ENCODE peak calls at places on chromosomes 16 and 17, in ten cellular contexts. N, B, O, V, Y, Q, G, H, T and Z are unnamed samples. For H3K36me3, the result is how much of the 10 kb centered on the place peaks cover.

GRCh38 chr17:82821554-82821953 is 18.3 kb downstream of the ZNF750 start:
- DNase-seq in N (no peak), B (no peak), O (no peak), V (no peak), Y (no peak), Q (no peak), G (no peak), H (no peak), T (no peak), Z (no peak)

GRCh38 chr16:85173077-85173980 is 61.1 kb upstream of the CIBAR2 start:
- DNase-seq in N (peak), B (peak), O (peak), V (peak), Y (no peak), Q (peak), G (peak), H (no peak), T (peak), Z (peak)

GRCh38 chr16:87507351-87508069 is 14.7 kb upstream of the ZCCHC14 start:
- DNase-seq in N (no peak), B (no peak), O (no peak), V (no peak), Y (no peak), Q (no peak), G (no peak), H (no peak), T (no peak), Z (no peak)

GRCh38 chr17:42429726-42430464 is 6.8 kb upstream of the CAVIN1 start:
- DNase-seq in N (no peak), B (no peak), O (no peak), V (no peak), Y (no peak), Q (peak), G (no peak), H (no peak), T (no peak), Z (no peak)

GRCh38 chr17:17298108-17298507 is 5.1 kb upstream of the NT5M start:
- DNase-seq in N (no peak), B (no peak), O (no peak), V (peak), Y (peak), Q (no peak), G (peak), H (no peak), T (no peak), Z (no peak)

GRCh38 chr17:6596076-6596475 is 39.7 kb upstream of the PITPNM3 start:
- DNase-seq in N (no peak), B (no peak), O (no peak), V (no peak), Y (no peak), Q (no peak), G (no peak), H (no peak), T (no peak), Z (no peak)

GRCh38 chr17:7587831-7588230 is 2.1 kb downstream of the SOX15 start:
- DNase-seq in N (no peak), B (peak), O (no peak), V (peak), Y (no peak), Q (peak), G (no peak), H (no peak), T (peak), Z (peak)

GRCh38 chr17:69967910-69968411 is 107.1 kb upstream of the KCNJ16 start:
- DNase-seq in N (no peak), B (peak), O (no peak), V (no peak), Y (no peak), Q (no peak), G (peak), H (no peak), T (no peak), Z (peak)

GRCh38 chr17:2089021-2089422 is 34.1 kb downstream of the HIC1 start:
- DNase-seq in N (no peak), B (peak), O (no peak), V (no peak), Y (no peak), Q (no peak), G (peak), H (no peak), T (peak), Z (no peak)

GRCh38 chr17:28227278-28228108 is 91.5 kb upstream of the TMEM97 start:
- DNase-seq in N (peak), B (peak), O (peak), V (peak), Y (no peak), Q (peak), G (no peak), H (no peak), T (no peak), Z (peak)

GRCh38 chr17:55793272-55793671 is 42.4 kb downstream of the PCTP start:
- DNase-seq in N (no peak), B (no peak), O (no peak), V (no peak), Y (no peak), Q (no peak), G (no peak), H (no peak), T (no peak), Z (no peak)

GRCh38 chr17:55794681-55795080 is 43.8 kb downstream of the PCTP start:
- DNase-seq in N (no peak), B (peak), O (no peak), V (no peak), Y (no peak), Q (no peak), G (no peak), H (no peak), T (no peak), Z (no peak)

DNA sequence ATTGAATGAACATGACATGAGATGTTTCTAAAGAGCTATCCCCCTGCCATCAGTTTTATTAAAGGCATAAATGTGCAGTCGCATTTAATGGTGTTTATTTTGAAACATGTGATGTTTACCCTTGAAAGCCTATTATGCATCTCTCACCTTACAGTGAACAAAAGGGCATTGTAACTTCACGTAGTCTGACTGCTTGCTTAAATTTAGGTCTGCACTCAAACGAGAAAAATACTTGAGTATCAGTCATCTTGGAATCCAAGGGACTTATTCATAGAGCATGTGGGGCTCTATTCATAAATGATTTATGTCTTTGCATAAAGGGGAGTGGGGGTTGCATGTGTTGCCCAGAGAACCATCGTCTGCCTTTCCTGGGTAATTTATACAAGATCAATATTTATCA is 44.2 kb downstream of the PCTP start:
- DNase-seq in N (no peak), B (no peak), O (no peak), V (peak), Y (no peak), Q (no peak), G (no peak), H (no peak), T (no peak), Z (no peak)
- H3K9ac ChIP-seq in N (no peak), B (no peak), O (no peak), V (no peak), Y (no peak), Q (no peak), G (no peak), H (no peak), T (no peak), Z (no peak)

DNA sequence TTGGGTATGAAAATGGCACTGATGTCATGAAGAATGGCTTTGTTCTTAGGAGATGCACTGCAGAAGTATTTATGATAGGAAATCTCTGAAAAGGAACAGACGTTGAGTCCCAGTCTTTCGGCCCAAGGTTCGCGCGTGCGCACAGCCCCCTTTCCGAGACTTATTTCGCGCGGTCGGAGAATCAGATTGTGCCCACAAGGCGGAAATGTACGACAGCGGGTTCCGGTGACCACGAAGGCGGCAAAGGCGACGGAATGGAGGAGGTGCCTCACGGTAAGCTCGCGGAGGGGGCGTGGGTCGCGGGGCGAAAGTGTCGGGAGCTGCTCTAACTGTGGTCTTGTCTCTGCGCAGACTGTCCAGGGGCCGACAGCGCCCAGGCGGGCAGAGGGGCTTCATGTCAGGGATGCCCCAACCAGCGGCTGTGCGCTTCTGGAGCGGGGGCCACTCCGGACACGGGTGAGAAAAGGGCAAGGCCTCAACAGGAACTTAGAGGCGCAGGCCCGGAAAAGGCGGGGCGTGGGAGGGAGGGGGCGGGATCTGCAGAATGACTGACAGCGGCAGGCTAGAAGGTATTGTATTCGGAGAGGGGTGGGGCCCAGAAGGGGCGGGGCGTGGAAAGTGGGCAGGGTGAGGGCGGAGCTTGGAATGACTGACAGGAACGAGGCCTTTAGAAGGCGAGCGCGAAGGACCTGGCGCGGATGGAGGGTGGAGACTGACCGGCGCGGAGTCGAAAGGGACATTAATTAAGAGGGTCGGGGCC is at the start of gene NUBP1:
- DNase-seq in N (peak), B (peak), O (peak), V (peak), Y (peak), Q (peak), G (peak), H (peak), T (peak), Z (peak)
- TF ChIP-seq CTCF in N (no peak), B (no peak), O (no peak), V (no peak), Y (no peak), Q (no peak), G (no peak), H (no peak), T (no peak), Z (no peak)

GRCh38 chr16:89150090-89150835 is 21.3 kb upstream of the CDH15 start:
- DNase-seq in N (peak), B (no peak), O (no peak), V (no peak), Y (no peak), Q (no peak), G (no peak), H (no peak), T (no peak), Z (peak)
- H3K36me3 ChIP-seq in N (under half), B (under half), O (under half), V (under half), Y (under half), Q (under half), G (under half), H (under half), T (under half), Z (under half)

GRCh38 chr17:66779186-66779585 is 55.7 kb upstream of the CACNG5 start:
- DNase-seq in N (no peak), B (no peak), O (no peak), V (no peak), Y (no peak), Q (peak), G (no peak), H (no peak), T (no peak), Z (no peak)
- H3K9ac ChIP-seq in N (no peak), B (no peak), O (no peak), V (no peak), Y (no peak), Q (no peak), G (no peak), H (no peak), T (no peak), Z (no peak)

DNA sequence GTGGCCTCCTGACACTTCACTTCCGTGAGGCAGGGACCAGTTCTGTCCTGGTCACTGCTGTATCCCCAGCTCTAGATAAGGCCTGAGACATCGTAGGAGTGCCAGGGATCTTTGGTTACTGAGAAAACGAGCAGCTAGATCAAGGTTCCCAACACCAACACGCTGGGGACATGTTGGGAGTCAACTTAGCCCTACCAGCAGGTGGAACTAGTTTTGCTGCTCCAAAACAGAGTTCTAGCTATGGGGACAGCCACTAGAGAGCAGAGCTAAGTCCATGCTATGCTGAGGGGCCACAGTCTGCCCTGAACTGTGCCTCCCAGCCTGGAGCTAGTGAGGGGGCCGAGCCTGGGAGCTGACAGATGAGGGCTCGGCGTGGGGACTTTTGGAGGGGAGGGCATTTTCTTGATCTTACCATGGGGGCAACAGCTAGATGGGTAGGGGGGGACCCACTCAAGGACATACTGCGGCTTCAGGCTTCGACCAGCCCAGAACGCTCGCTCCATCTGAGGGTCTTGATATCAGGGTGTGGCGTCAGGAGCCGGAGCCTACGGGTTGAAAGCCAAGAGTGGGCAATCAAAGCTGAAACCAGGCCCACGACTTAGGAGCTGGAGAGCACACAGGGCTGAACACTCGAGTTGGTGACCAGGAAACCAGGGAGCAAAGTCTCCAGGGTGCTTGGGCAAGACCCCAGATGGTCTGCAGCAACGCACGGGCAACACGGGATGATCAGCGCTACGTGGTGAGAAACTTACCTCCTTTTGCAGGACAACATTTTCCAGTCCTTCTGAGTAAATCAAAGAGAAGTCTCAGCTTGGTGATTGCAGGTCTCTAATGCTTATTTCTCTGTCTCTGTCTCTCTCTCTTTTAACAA is 13.4 kb downstream of the SNX20 start:
- DNase-seq in N (no peak), B (no peak), O (no peak), V (no peak), Y (no peak), Q (peak), G (no peak), H (no peak), T (no peak), Z (no peak)
- TF ChIP-seq CTCF in N (no peak), B (no peak), O (no peak), V (no peak), Y (no peak), Q (peak), G (no peak), H (peak), T (peak), Z (peak)

GRCh38 chr17:64519601-64520000 is 12.8 kb downstream of the CEP95 start:
- DNase-seq in N (no peak), B (no peak), O (no peak), V (no peak), Y (no peak), Q (no peak), G (no peak), H (no peak), T (no peak), Z (no peak)
- H3K36me3 ChIP-seq in N (half or more), B (under half), O (under half), V (under half), Y (under half), Q (half or more), G (under half), H (under half), T (half or more), Z (under half)

GRCh38 chr17:30809867-30810266 is 14.6 kb downstream of the CRLF3 start:
- DNase-seq in N (no peak), B (no peak), O (no peak), V (no peak), Y (no peak), Q (no peak), G (no peak), H (no peak), T (no peak), Z (no peak)

GRCh38 chr17:30805944-30806456 is 18.5 kb downstream of the CRLF3 start:
- DNase-seq in N (no peak), B (no peak), O (no peak), V (no peak), Y (no peak), Q (no peak), G (no peak), H (no peak), T (no peak), Z (no peak)

GRCh38 chr17:30812218-30813177 is 12.0 kb downstream of the CRLF3 start:
- DNase-seq in N (no peak), B (peak), O (no peak), V (peak), Y (no peak), Q (no peak), G (peak), H (no peak), T (no peak), Z (peak)

DNA sequence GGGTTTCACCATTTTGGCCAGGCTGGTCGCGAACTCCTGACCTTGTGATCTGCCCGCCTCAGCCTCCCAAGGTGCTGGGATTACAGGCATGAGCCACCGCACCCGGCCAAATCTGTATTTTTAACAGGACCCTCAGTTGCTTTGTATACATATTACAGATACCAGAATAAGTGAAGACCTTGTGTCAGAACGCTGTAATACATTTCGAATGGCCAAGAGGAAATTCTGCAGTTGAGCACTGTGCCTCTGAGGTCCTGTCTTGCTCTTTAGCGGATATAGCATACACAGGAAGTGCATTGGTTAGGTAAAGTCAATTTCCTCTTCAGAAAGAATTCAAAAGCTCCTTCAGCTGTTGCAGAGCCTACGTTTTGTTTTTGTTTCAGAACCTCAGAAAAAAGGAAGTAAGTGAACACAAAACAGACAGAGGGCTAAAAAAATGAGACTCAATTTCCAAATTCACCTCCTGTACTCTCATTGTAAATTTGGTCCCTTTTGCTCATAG is 15.7 kb downstream of the CRLF3 start:
- DNase-seq in N (no peak), B (no peak), O (no peak), V (no peak), Y (peak), Q (no peak), G (no peak), H (peak), T (no peak), Z (no peak)
- H3K9ac ChIP-seq in N (no peak), B (no peak), O (no peak), V (no peak), Y (peak), Q (no peak), G (no peak), H (peak), T (no peak), Z (no peak)

GRCh38 chr17:59534583-59534982 is 30.8 kb upstream of the DHX40 start:
- DNase-seq in N (peak), B (no peak), O (peak), V (peak), Y (no peak), Q (no peak), G (no peak), H (no peak), T (no peak), Z (peak)
- TF ChIP-seq CTCF in N (peak), B (peak), O (peak), V (peak), Y (no peak), Q (peak), G (no peak), H (no peak), T (peak), Z (peak)

GRCh38 chr16:70568601-70569217 is 45.1 kb downstream of the SF3B3 start:
- DNase-seq in N (no peak), B (peak), O (no peak), V (no peak), Y (no peak), Q (no peak), G (peak), H (no peak), T (no peak), Z (peak)
- H3K36me3 ChIP-seq in N (half or more), B (under half), O (under half), V (half or more), Y (half or more), Q (half or more), G (half or more), H (under half), T (half or more), Z (half or more)

DNA sequence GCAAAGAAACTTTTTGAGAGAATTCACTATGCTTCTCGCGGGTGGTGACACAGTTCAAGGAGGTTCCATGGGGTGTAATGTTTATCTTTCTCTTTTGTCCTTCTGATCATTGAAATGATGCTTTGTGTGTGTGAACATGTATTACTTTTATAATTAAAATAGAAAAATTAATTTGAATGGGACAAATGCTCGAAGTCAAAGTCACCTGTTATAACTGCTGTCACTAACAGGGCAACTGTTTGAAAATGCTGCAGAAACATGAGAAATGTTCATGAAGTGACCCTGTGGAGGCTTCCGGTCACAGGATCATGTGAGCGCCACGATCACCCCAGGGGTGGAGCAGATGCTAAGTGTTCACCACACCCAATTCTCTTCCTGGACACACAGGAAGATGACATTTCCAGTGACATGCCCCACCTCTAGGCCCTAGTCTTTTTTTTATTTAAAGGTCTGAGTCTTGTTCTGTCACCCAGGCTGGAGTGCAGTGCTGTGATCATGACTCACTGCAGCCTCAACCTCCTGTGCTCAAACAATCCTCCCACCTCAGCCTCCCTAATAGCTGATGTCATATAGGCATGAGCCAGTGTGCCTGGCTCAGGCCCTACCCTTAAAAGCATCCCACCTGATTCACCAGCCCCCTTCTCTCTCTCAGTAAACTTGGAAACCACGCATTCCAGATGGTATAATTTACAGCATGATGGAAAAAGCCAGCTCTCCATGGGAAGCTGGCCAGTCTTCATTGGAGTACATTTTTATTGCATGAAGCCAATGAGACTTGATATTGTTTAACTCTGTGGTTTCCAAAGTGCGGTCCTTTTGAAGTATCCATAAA is 21.1 kb upstream of the AGRP start:
- DNase-seq in N (no peak), B (peak), O (no peak), V (peak), Y (peak), Q (no peak), G (peak), H (no peak), T (peak), Z (no peak)
- H3K9ac ChIP-seq in N (no peak), B (no peak), O (no peak), V (no peak), Y (no peak), Q (no peak), G (no peak), H (no peak), T (peak), Z (no peak)